ENCODE peak calls at places on chromosomes 4 and X, in five cellular contexts. One of them, this sample, is unnamed.

GRCh38 chrX:130110379-130111219 is at the start of gene ELF4:
- DNase-seq in iris pigment epithelial cell: peak
- DNase-seq in adipocyte: peak
- DNase-seq in HEK293T: peak
- DNase-seq in SJSA1: peak
- DNase-seq in this sample: peak

GRCh38 chr4:123398151-123398802 is 1.7 kb downstream of the SPRY1 start:
- DNase-seq in iris pigment epithelial cell: peak
- DNase-seq in HEK293T: peak
- DNase-seq in adipocyte: peak
- DNase-seq in SJSA1: peak
- DNase-seq in this sample: no peak

GRCh38 chr4:90317785-90318184 is 190.6 kb downstream of the CCSER1 start:
- DNase-seq in HEK293T: peak
- DNase-seq in SJSA1: no peak
- DNase-seq in adipocyte: peak
- DNase-seq in iris pigment epithelial cell: peak
- DNase-seq in this sample: no peak

GRCh38 chr4:2859514-2859913 is 15.9 kb downstream of the ADD1 start:
- DNase-seq in adipocyte: no peak
- DNase-seq in iris pigment epithelial cell: no peak
- DNase-seq in SJSA1: no peak
- DNase-seq in HEK293T: no peak
- DNase-seq in this sample: no peak

GRCh38 chrX:1108451-1109445 is 103.7 kb downstream of the CRLF2 start:
- DNase-seq in adipocyte: no peak
- DNase-seq in iris pigment epithelial cell: no peak
- DNase-seq in HEK293T: no peak
- DNase-seq in SJSA1: no peak
- DNase-seq in this sample: no peak

GRCh38 chr4:120052840-120053239 is 13.8 kb downstream of the MAD2L1 start:
- DNase-seq in HEK293T: no peak
- DNase-seq in SJSA1: peak
- DNase-seq in iris pigment epithelial cell: peak
- DNase-seq in adipocyte: peak
- DNase-seq in this sample: no peak

GRCh38 chrX:32447640-32448039 is 763.7 kb downstream of the DMD start:
- DNase-seq in HEK293T: no peak
- DNase-seq in SJSA1: no peak
- DNase-seq in adipocyte: no peak
- DNase-seq in iris pigment epithelial cell: no peak
- DNase-seq in this sample: no peak

GRCh38 chr4:73501664-73502265 is 20.2 kb downstream of the AFM start:
- DNase-seq in HEK293T: no peak
- DNase-seq in iris pigment epithelial cell: no peak
- DNase-seq in adipocyte: no peak
- DNase-seq in SJSA1: no peak
- DNase-seq in this sample: no peak

GRCh38 chrX:24479924-24480722 is 15.0 kb downstream of the PDK3 start:
- DNase-seq in SJSA1: no peak
- DNase-seq in HEK293T: no peak
- DNase-seq in iris pigment epithelial cell: no peak
- DNase-seq in adipocyte: no peak
- DNase-seq in this sample: no peak

GRCh38 chr4:73259552-73260140 is 1.0 kb upstream of the ANKRD17 start:
- DNase-seq in iris pigment epithelial cell: peak
- DNase-seq in SJSA1: no peak
- DNase-seq in adipocyte: peak
- DNase-seq in HEK293T: no peak
- DNase-seq in this sample: peak

GRCh38 chr4:78784255-78784654 is 8.1 kb downstream of the BMP2K start:
- DNase-seq in iris pigment epithelial cell: peak
- DNase-seq in adipocyte: peak
- DNase-seq in HEK293T: no peak
- DNase-seq in SJSA1: no peak
- DNase-seq in this sample: no peak

GRCh38 chrX:39144323-39144722 is 343.1 kb downstream of the MID1IP1 start:
- DNase-seq in iris pigment epithelial cell: no peak
- DNase-seq in SJSA1: no peak
- DNase-seq in adipocyte: no peak
- DNase-seq in HEK293T: no peak
- DNase-seq in this sample: no peak

GRCh38 chr4:180951312-180951711 is 1291.9 kb upstream of the TENM3 start:
- DNase-seq in adipocyte: no peak
- DNase-seq in SJSA1: no peak
- DNase-seq in iris pigment epithelial cell: no peak
- DNase-seq in HEK293T: no peak
- DNase-seq in this sample: no peak

GRCh38 chr4:135382280-135382679 is 1180.7 kb upstream of the PABPC4L start:
- DNase-seq in iris pigment epithelial cell: peak
- DNase-seq in adipocyte: no peak
- DNase-seq in SJSA1: no peak
- DNase-seq in HEK293T: peak
- DNase-seq in this sample: no peak

GRCh38 chrX:74389016-74389415 is 32.3 kb upstream of the SLC16A2 start:
- DNase-seq in iris pigment epithelial cell: no peak
- DNase-seq in SJSA1: no peak
- DNase-seq in adipocyte: no peak
- DNase-seq in HEK293T: no peak
- DNase-seq in this sample: no peak

GRCh38 chr4:178244785-178245184 is 802.5 kb upstream of the AGA start:
- DNase-seq in adipocyte: no peak
- DNase-seq in HEK293T: no peak
- DNase-seq in SJSA1: no peak
- DNase-seq in iris pigment epithelial cell: no peak
- DNase-seq in this sample: no peak